ENCODE peak calls at places on chromosomes 11 and 22, in four cellular contexts. One of them, this sample, is unnamed.

GRCh38 chr11:126465573-126466287 is 110.2 kb downstream of the ST3GAL4 start:
- DNase-seq in right atrium auricular region: no peak
- DNase-seq in cardiac muscle cell: no peak
- DNase-seq in choroid plexus epithelial cell: no peak
- DNase-seq in this sample: no peak

GRCh38 chr22:22754961-22755777 is 110.8 kb downstream of the GGTLC2 start:
- DNase-seq in cardiac muscle cell: no peak
- DNase-seq in choroid plexus epithelial cell: no peak
- DNase-seq in right atrium auricular region: peak; percentile 42
- DNase-seq in this sample: no peak

GRCh38 chr11:111307472-111308108 is 9.2 kb downstream of the POU2AF3 start:
- DNase-seq in right atrium auricular region: no peak
- DNase-seq in cardiac muscle cell: no peak
- DNase-seq in choroid plexus epithelial cell: no peak
- DNase-seq in this sample: no peak

GRCh38 chr22:27406389-27406861 is 395.1 kb downstream of the MN1 start:
- DNase-seq in choroid plexus epithelial cell: no peak
- DNase-seq in right atrium auricular region: no peak
- DNase-seq in cardiac muscle cell: no peak
- DNase-seq in this sample: peak; percentile 27

GRCh38 chr11:75532200-75532972 is 6.6 kb upstream of the GDPD5 start:
- DNase-seq in cardiac muscle cell: peak; percentile 62
- DNase-seq in right atrium auricular region: peak; percentile 80
- DNase-seq in choroid plexus epithelial cell: peak; percentile 60
- DNase-seq in this sample: peak; percentile 53

GRCh38 chr22:46018859-46019258 is 41.9 kb upstream of the WNT7B start:
- DNase-seq in right atrium auricular region: no peak
- DNase-seq in choroid plexus epithelial cell: no peak
- DNase-seq in cardiac muscle cell: no peak
- DNase-seq in this sample: no peak

GRCh38 chr22:27474112-27474571 is 327.4 kb downstream of the MN1 start:
- DNase-seq in choroid plexus epithelial cell: peak; percentile 85
- DNase-seq in cardiac muscle cell: no peak
- DNase-seq in right atrium auricular region: no peak
- DNase-seq in this sample: no peak

GRCh38 chr11:75626692-75627536 is 41.9 kb downstream of the MAP6 start:
- DNase-seq in choroid plexus epithelial cell: peak; percentile 23
- DNase-seq in cardiac muscle cell: no peak
- DNase-seq in right atrium auricular region: no peak
- DNase-seq in this sample: peak; percentile 39

GRCh38 chr11:74070713-74071506 is 62.0 kb upstream of the UCP3 start:
- DNase-seq in right atrium auricular region: no peak
- DNase-seq in cardiac muscle cell: no peak
- DNase-seq in choroid plexus epithelial cell: peak; percentile 28
- DNase-seq in this sample: no peak

GRCh38 chr11:33775832-33776231 is 1.5 kb upstream of the FBXO3 start:
- DNase-seq in cardiac muscle cell: no peak
- DNase-seq in right atrium auricular region: no peak
- DNase-seq in choroid plexus epithelial cell: no peak
- DNase-seq in this sample: no peak

GRCh38 chr11:38060930-38061329 is 1462.9 kb upstream of the RAG2 start:
- DNase-seq in right atrium auricular region: no peak
- DNase-seq in choroid plexus epithelial cell: peak; percentile 15
- DNase-seq in cardiac muscle cell: no peak
- DNase-seq in this sample: no peak

GRCh38 chr22:46437990-46438389 is 99.4 kb downstream of the CELSR1 start:
- DNase-seq in cardiac muscle cell: no peak
- DNase-seq in right atrium auricular region: no peak
- DNase-seq in choroid plexus epithelial cell: no peak
- DNase-seq in this sample: no peak

GRCh38 chr11:78557236-78557635 is 17.4 kb downstream of the NARS2 start:
- DNase-seq in right atrium auricular region: no peak
- DNase-seq in choroid plexus epithelial cell: no peak
- DNase-seq in cardiac muscle cell: no peak
- DNase-seq in this sample: no peak

GRCh38 chr11:68549789-68550484 is 89.4 kb downstream of the PPP6R3 start:
- DNase-seq in choroid plexus epithelial cell: no peak
- DNase-seq in cardiac muscle cell: peak; percentile 25
- DNase-seq in right atrium auricular region: no peak
- DNase-seq in this sample: peak; percentile 78

GRCh38 chr22:27825174-27825573 is 23.6 kb upstream of the MN1 start:
- DNase-seq in right atrium auricular region: no peak
- DNase-seq in choroid plexus epithelial cell: no peak
- DNase-seq in cardiac muscle cell: no peak
- DNase-seq in this sample: peak; percentile 15

GRCh38 chr11:75319035-75319877 is 32.2 kb downstream of the ARRB1 start:
- DNase-seq in choroid plexus epithelial cell: no peak
- DNase-seq in cardiac muscle cell: no peak
- DNase-seq in right atrium auricular region: no peak
- DNase-seq in this sample: peak; percentile 51

GRCh38 chr11:68270334-68271022 is 1.3 kb downstream of the C11orf24 start:
- DNase-seq in cardiac muscle cell: no peak
- DNase-seq in right atrium auricular region: no peak
- DNase-seq in choroid plexus epithelial cell: no peak
- DNase-seq in this sample: no peak

GRCh38 chr11:78171951-78172350 is 16.5 kb downstream of the KCTD21 start:
- DNase-seq in cardiac muscle cell: no peak
- DNase-seq in right atrium auricular region: no peak
- DNase-seq in choroid plexus epithelial cell: no peak
- DNase-seq in this sample: no peak

DNA sequence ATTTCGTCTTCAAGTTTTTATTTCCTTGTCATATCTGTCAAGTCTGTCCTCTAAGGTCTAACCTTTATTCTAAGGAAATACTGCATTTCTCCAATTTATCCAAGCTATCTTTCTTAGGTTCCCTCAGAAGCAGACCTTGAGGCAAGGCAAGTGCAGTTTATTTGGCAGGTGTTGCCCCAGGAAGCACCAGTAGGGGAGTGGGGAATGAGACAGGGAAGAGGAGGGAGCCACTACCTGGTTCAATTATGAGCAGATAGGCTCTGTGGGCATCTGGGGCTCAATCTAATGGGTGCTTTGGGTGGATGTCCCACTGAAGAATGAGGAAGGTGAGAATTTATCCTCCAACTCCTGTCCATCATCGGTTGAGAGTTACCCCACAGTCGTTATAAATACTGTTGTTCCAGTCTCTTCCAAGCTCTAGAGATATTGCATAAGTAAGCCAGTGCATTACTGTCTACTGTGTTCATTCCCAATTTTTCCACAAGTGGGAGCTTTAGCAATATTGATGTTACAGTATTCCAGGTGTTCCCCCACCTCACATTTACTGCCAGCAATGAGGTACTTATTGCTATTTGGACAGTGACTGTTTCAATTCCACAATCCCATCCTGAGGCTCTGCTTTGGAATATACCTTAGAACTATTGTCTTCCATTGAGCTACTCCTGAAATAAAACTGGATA is 154.9 kb upstream of the CEP126 start:
- DNase-seq in cardiac muscle cell: no peak
- DNase-seq in choroid plexus epithelial cell: peak; percentile 8
- DNase-seq in right atrium auricular region: no peak
- DNase-seq in this sample: peak; percentile 9
- TF ChIP-seq CTCF in cardiac muscle cell: peak; percentile 15
- TF ChIP-seq CTCF in choroid plexus epithelial cell: peak; percentile 21
- TF ChIP-seq CTCF in right atrium auricular region: no peak
- TF ChIP-seq CTCF in this sample: peak; percentile 40

DNA sequence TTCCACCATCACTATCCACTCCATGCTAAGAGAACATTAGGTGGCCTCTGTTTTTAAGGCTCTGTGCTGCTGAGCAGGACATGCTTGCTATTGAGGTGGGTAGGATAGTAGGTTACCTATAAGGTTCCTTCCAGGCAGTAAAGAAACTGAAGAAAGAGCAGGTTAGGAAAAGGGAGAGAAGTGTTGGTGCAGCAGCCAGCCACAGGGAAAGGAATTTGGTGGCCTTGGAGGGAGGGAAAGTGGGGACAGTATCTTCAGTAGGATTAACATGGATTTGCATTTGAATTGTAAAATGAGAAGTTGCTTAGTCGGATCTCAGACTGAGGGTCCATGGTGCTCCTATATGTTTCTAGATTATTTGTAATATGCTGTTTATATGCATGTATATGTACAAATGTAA is 49.2 kb upstream of the OLFML1 start:
- DNase-seq in right atrium auricular region: no peak
- DNase-seq in choroid plexus epithelial cell: no peak
- DNase-seq in cardiac muscle cell: no peak
- DNase-seq in this sample: no peak
- H3K4me3 ChIP-seq in right atrium auricular region: no peak overlapping the region
- H3K4me3 ChIP-seq in choroid plexus epithelial cell: no peak overlapping the region
- H3K4me3 ChIP-seq in cardiac muscle cell: no peak overlapping the region
- H3K4me3 ChIP-seq in this sample: no peak overlapping the region

GRCh38 chr11:123305601-123306000 is 110.6 kb upstream of the CLMP start:
- DNase-seq in choroid plexus epithelial cell: no peak
- DNase-seq in right atrium auricular region: no peak
- DNase-seq in cardiac muscle cell: no peak
- DNase-seq in this sample: no peak

GRCh38 chr11:123302751-123303195 is 107.7 kb upstream of the CLMP start:
- DNase-seq in cardiac muscle cell: peak; percentile 56
- DNase-seq in choroid plexus epithelial cell: peak; percentile 55
- DNase-seq in right atrium auricular region: no peak
- DNase-seq in this sample: peak; percentile 59

GRCh38 chr11:123303924-123304323 is 108.9 kb upstream of the CLMP start:
- DNase-seq in cardiac muscle cell: no peak
- DNase-seq in choroid plexus epithelial cell: no peak
- DNase-seq in right atrium auricular region: no peak
- DNase-seq in this sample: no peak

GRCh38 chr11:123306531-123306930 is 111.5 kb upstream of the CLMP start:
- DNase-seq in cardiac muscle cell: no peak
- DNase-seq in choroid plexus epithelial cell: no peak
- DNase-seq in right atrium auricular region: no peak
- DNase-seq in this sample: no peak

DNA sequence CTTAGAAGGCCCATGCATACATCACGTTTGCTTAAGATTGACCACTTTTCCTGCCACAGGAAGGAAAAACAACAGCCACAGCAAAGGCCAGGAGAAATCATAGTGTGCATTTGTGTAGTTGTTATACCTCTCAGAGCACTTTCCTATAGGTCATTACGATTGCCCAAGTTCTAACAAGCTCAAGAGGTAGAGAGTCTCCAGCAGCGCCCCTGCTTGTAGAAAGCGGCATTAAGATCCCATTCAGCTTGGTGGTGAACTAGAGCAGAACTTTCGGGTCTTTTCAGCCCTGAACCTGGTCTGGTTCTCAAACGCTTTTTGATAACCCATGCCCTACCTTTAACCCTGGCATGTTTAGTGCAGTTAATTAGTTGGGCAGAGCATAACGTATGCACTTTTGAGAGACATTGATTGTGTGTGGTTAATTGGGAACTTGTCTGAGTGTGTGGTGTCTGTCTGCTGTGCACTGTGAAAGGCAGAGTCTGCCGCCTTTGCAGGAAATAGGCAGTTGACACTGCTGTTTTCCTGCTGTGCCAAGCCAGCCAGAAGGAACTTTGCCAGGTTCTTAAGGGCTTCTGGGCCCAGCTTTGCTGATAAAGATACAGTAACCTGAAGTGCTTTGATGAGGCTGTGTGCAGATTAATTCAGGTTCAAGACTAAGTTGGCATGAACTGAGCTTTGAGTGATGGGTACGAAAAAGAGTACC is 109.9 kb upstream of the CLMP start:
- DNase-seq in choroid plexus epithelial cell: no peak
- DNase-seq in cardiac muscle cell: no peak
- DNase-seq in right atrium auricular region: no peak
- DNase-seq in this sample: no peak
- TF ChIP-seq CTCF in choroid plexus epithelial cell: no peak
- TF ChIP-seq CTCF in cardiac muscle cell: no peak
- TF ChIP-seq CTCF in right atrium auricular region: no peak
- TF ChIP-seq CTCF in this sample: no peak

GRCh38 chr11:122714021-122714420 is 58.5 kb downstream of the UBASH3B start:
- DNase-seq in choroid plexus epithelial cell: no peak
- DNase-seq in right atrium auricular region: no peak
- DNase-seq in cardiac muscle cell: no peak
- DNase-seq in this sample: no peak

GRCh38 chr11:122714484-122714883 is 59.0 kb downstream of the UBASH3B start:
- DNase-seq in right atrium auricular region: no peak
- DNase-seq in cardiac muscle cell: no peak
- DNase-seq in choroid plexus epithelial cell: no peak
- DNase-seq in this sample: no peak

GRCh38 chr11:122720482-122720881 is 65.0 kb downstream of the UBASH3B start:
- DNase-seq in cardiac muscle cell: peak; percentile 51
- DNase-seq in choroid plexus epithelial cell: no peak
- DNase-seq in right atrium auricular region: no peak
- DNase-seq in this sample: no peak

GRCh38 chr11:122715883-122716282 is 60.4 kb downstream of the UBASH3B start:
- DNase-seq in choroid plexus epithelial cell: no peak
- DNase-seq in right atrium auricular region: no peak
- DNase-seq in cardiac muscle cell: no peak
- DNase-seq in this sample: no peak

DNA sequence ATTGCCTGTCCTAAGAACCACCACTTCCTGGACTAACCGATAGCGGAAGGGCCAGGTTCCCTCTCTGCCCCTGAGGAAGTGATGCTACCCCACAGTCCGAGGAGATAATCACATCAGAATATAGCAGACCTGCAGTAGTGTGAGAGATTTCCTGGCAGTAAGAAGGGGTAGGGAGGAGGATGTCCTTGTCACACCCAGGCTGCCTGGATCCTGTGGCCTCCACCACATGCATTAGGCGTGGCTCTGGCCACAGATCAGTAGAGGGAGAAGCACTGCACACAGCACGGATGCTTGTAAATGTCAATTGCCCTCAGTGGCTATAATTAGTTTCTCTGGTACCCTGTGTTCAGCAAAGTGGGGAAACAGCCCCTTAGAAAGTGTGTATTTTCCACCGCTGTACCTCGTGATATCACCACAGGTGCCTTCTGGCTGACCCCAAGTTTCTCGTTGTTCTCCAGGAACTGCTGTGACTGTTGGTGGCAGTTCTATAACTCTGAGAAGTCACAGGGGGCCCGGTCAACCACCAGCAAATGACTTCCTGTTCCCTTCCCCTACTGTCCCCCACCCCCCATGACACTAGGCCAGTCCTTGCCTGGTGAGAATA is 61.8 kb downstream of the UBASH3B start:
- DNase-seq in cardiac muscle cell: no peak
- DNase-seq in right atrium auricular region: no peak
- DNase-seq in choroid plexus epithelial cell: no peak
- DNase-seq in this sample: no peak
- H3K4me3 ChIP-seq in cardiac muscle cell: no peak overlapping the region
- H3K4me3 ChIP-seq in right atrium auricular region: no peak overlapping the region
- H3K4me3 ChIP-seq in choroid plexus epithelial cell: no peak overlapping the region
- H3K4me3 ChIP-seq in this sample: no peak overlapping the region

GRCh38 chr22:37428649-37429586 is 1.6 kb upstream of the ELFN2 start:
- DNase-seq in right atrium auricular region: no peak
- DNase-seq in choroid plexus epithelial cell: peak; percentile 59
- DNase-seq in cardiac muscle cell: peak; percentile 62
- DNase-seq in this sample: peak; percentile 56
- TF ChIP-seq CTCF in right atrium auricular region: peak; percentile 33
- TF ChIP-seq CTCF in choroid plexus epithelial cell: peak; percentile 86
- TF ChIP-seq CTCF in cardiac muscle cell: peak; percentile 85
- TF ChIP-seq CTCF in this sample: peak; percentile 78

GRCh38 chr11:64180871-64181270 is 5.1 kb upstream of the STIP1 start:
- DNase-seq in cardiac muscle cell: no peak
- DNase-seq in choroid plexus epithelial cell: no peak
- DNase-seq in right atrium auricular region: no peak
- DNase-seq in this sample: no peak
- H3K4me3 ChIP-seq in cardiac muscle cell: no peak overlapping the region
- H3K4me3 ChIP-seq in choroid plexus epithelial cell: no peak overlapping the region
- H3K4me3 ChIP-seq in right atrium auricular region: no peak overlapping the region
- H3K4me3 ChIP-seq in this sample: no peak overlapping the region